ENCODE peak calls at places on chromosomes 7 and 10, in eight cellular contexts. One of them, this sample, is unnamed.

GRCh38 chr10:92241158-92241500 is 49.7 kb downstream of the CPEB3 start:
- DNase-seq in tibial artery: no peak
- DNase-seq in HL-60: peak
- DNase-seq in ovary: peak
- DNase-seq in HCT116: no peak
- DNase-seq in esophagus squamous epithelium: no peak
- DNase-seq in right atrium auricular region: no peak
- DNase-seq in choroid plexus epithelial cell: peak
- DNase-seq in this sample: no peak

GRCh38 chr10:71478173-71478572 is 81.5 kb downstream of the CDH23 start:
- DNase-seq in choroid plexus epithelial cell: no peak
- DNase-seq in tibial artery: no peak
- DNase-seq in HCT116: no peak
- DNase-seq in HL-60: no peak
- DNase-seq in right atrium auricular region: no peak
- DNase-seq in esophagus squamous epithelium: no peak
- DNase-seq in ovary: no peak
- DNase-seq in this sample: no peak

GRCh38 chr10:100146398-100146797 is 39.4 kb downstream of the ERLIN1 start:
- DNase-seq in HCT116: no peak
- DNase-seq in HL-60: no peak
- DNase-seq in choroid plexus epithelial cell: no peak
- DNase-seq in tibial artery: no peak
- DNase-seq in right atrium auricular region: no peak
- DNase-seq in esophagus squamous epithelium: no peak
- DNase-seq in ovary: no peak
- DNase-seq in this sample: no peak

GRCh38 chr10:99827906-99828305 is 45.5 kb downstream of the ABCC2 start:
- DNase-seq in right atrium auricular region: no peak
- DNase-seq in esophagus squamous epithelium: no peak
- DNase-seq in choroid plexus epithelial cell: peak
- DNase-seq in tibial artery: no peak
- DNase-seq in HCT116: no peak
- DNase-seq in ovary: no peak
- DNase-seq in HL-60: no peak
- DNase-seq in this sample: peak

GRCh38 chr7:5086256-5086655 is 40.6 kb downstream of the RBAK start:
- DNase-seq in tibial artery: no peak
- DNase-seq in choroid plexus epithelial cell: no peak
- DNase-seq in ovary: no peak
- DNase-seq in HCT116: no peak
- DNase-seq in right atrium auricular region: peak
- DNase-seq in HL-60: no peak
- DNase-seq in esophagus squamous epithelium: no peak
- DNase-seq in this sample: no peak

GRCh38 chr7:150317748-150318444 is 5.3 kb upstream of the LRRC61 start:
- DNase-seq in ovary: no peak
- DNase-seq in HCT116: no peak
- DNase-seq in esophagus squamous epithelium: no peak
- DNase-seq in HL-60: no peak
- DNase-seq in right atrium auricular region: no peak
- DNase-seq in choroid plexus epithelial cell: peak
- DNase-seq in tibial artery: no peak
- DNase-seq in this sample: peak

GRCh38 chr10:79068203-79068561 is 584 bp upstream of the ZMIZ1 start:
- DNase-seq in HL-60: no peak
- DNase-seq in tibial artery: no peak
- DNase-seq in right atrium auricular region: no peak
- DNase-seq in HCT116: no peak
- DNase-seq in esophagus squamous epithelium: no peak
- DNase-seq in ovary: peak
- DNase-seq in choroid plexus epithelial cell: peak
- DNase-seq in this sample: no peak

GRCh38 chr10:84114088-84114667 is 25.1 kb upstream of the GHITM start:
- DNase-seq in HL-60: no peak
- DNase-seq in tibial artery: no peak
- DNase-seq in choroid plexus epithelial cell: peak
- DNase-seq in esophagus squamous epithelium: no peak
- DNase-seq in ovary: no peak
- DNase-seq in right atrium auricular region: no peak
- DNase-seq in HCT116: no peak
- DNase-seq in this sample: peak

GRCh38 chr10:43666551-43666950 is 17.9 kb upstream of the ZNF32 start:
- DNase-seq in tibial artery: no peak
- DNase-seq in HL-60: no peak
- DNase-seq in esophagus squamous epithelium: no peak
- DNase-seq in HCT116: no peak
- DNase-seq in ovary: no peak
- DNase-seq in choroid plexus epithelial cell: no peak
- DNase-seq in right atrium auricular region: peak
- DNase-seq in this sample: no peak

GRCh38 chr7:134040988-134041387 is 86.2 kb upstream of the LRGUK start:
- DNase-seq in esophagus squamous epithelium: no peak
- DNase-seq in right atrium auricular region: no peak
- DNase-seq in HCT116: no peak
- DNase-seq in tibial artery: no peak
- DNase-seq in choroid plexus epithelial cell: no peak
- DNase-seq in HL-60: no peak
- DNase-seq in ovary: no peak
- DNase-seq in this sample: no peak

GRCh38 chr7:30986738-30987137 is 23.0 kb downstream of the GHRHR start:
- DNase-seq in HCT116: no peak
- DNase-seq in ovary: no peak
- DNase-seq in right atrium auricular region: no peak
- DNase-seq in tibial artery: no peak
- DNase-seq in choroid plexus epithelial cell: no peak
- DNase-seq in esophagus squamous epithelium: no peak
- DNase-seq in HL-60: no peak
- DNase-seq in this sample: no peak

GRCh38 chr10:75788394-75789205 is 357.2 kb downstream of the LRMDA start:
- DNase-seq in esophagus squamous epithelium: no peak
- DNase-seq in right atrium auricular region: no peak
- DNase-seq in HL-60: no peak
- DNase-seq in tibial artery: peak
- DNase-seq in HCT116: no peak
- DNase-seq in ovary: no peak
- DNase-seq in choroid plexus epithelial cell: peak
- DNase-seq in this sample: peak

GRCh38 chr10:49594594-49594993 is 15.5 kb upstream of the SLC18A3 start:
- DNase-seq in ovary: no peak
- DNase-seq in choroid plexus epithelial cell: peak
- DNase-seq in tibial artery: no peak
- DNase-seq in esophagus squamous epithelium: no peak
- DNase-seq in HCT116: peak
- DNase-seq in HL-60: peak
- DNase-seq in right atrium auricular region: peak
- DNase-seq in this sample: peak

GRCh38 chr7:76074972-76075370 is 27.1 kb downstream of the MDH2 start:
- DNase-seq in ovary: no peak
- DNase-seq in HCT116: no peak
- DNase-seq in HL-60: no peak
- DNase-seq in esophagus squamous epithelium: no peak
- DNase-seq in right atrium auricular region: no peak
- DNase-seq in tibial artery: no peak
- DNase-seq in choroid plexus epithelial cell: no peak
- DNase-seq in this sample: peak

GRCh38 chr7:36287371-36288241 is 102.1 kb upstream of the ANLN start:
- DNase-seq in tibial artery: no peak
- DNase-seq in HCT116: no peak
- DNase-seq in esophagus squamous epithelium: no peak
- DNase-seq in HL-60: no peak
- DNase-seq in ovary: no peak
- DNase-seq in choroid plexus epithelial cell: no peak
- DNase-seq in right atrium auricular region: no peak
- DNase-seq in this sample: no peak

GRCh38 chr7:48899932-48900331 is 24.4 kb upstream of the CDC14C start:
- DNase-seq in choroid plexus epithelial cell: peak
- DNase-seq in tibial artery: no peak
- DNase-seq in ovary: no peak
- DNase-seq in HCT116: no peak
- DNase-seq in esophagus squamous epithelium: no peak
- DNase-seq in HL-60: no peak
- DNase-seq in right atrium auricular region: no peak
- DNase-seq in this sample: peak

GRCh38 chr7:27576360-27576944 is 86.2 kb downstream of the HIBADH start:
- DNase-seq in esophagus squamous epithelium: no peak
- DNase-seq in HCT116: peak
- DNase-seq in right atrium auricular region: no peak
- DNase-seq in HL-60: no peak
- DNase-seq in ovary: no peak
- DNase-seq in tibial artery: no peak
- DNase-seq in choroid plexus epithelial cell: peak
- DNase-seq in this sample: peak

GRCh38 chr7:94440460-94441039 is 45.9 kb downstream of the COL1A2 start:
- DNase-seq in right atrium auricular region: no peak
- DNase-seq in choroid plexus epithelial cell: peak
- DNase-seq in HL-60: no peak
- DNase-seq in HCT116: no peak
- DNase-seq in tibial artery: no peak
- DNase-seq in ovary: no peak
- DNase-seq in esophagus squamous epithelium: no peak
- DNase-seq in this sample: peak

GRCh38 chr7:114819629-114820362 is 102.1 kb upstream of the MDFIC start:
- DNase-seq in esophagus squamous epithelium: no peak
- DNase-seq in ovary: no peak
- DNase-seq in tibial artery: no peak
- DNase-seq in HCT116: peak
- DNase-seq in HL-60: no peak
- DNase-seq in choroid plexus epithelial cell: peak
- DNase-seq in right atrium auricular region: no peak
- DNase-seq in this sample: peak

GRCh38 chr10:132571565-132572544 is 34.3 kb downstream of the INPP5A start:
- DNase-seq in ovary: no peak
- DNase-seq in esophagus squamous epithelium: no peak
- DNase-seq in right atrium auricular region: no peak
- DNase-seq in HCT116: peak
- DNase-seq in HL-60: peak
- DNase-seq in choroid plexus epithelial cell: peak
- DNase-seq in tibial artery: no peak
- DNase-seq in this sample: peak

GRCh38 chr7:118586248-118586647 is 361.7 kb downstream of the ANKRD7 start:
- DNase-seq in tibial artery: no peak
- DNase-seq in ovary: no peak
- DNase-seq in HL-60: no peak
- DNase-seq in HCT116: no peak
- DNase-seq in choroid plexus epithelial cell: no peak
- DNase-seq in esophagus squamous epithelium: no peak
- DNase-seq in right atrium auricular region: no peak
- DNase-seq in this sample: no peak

DNA sequence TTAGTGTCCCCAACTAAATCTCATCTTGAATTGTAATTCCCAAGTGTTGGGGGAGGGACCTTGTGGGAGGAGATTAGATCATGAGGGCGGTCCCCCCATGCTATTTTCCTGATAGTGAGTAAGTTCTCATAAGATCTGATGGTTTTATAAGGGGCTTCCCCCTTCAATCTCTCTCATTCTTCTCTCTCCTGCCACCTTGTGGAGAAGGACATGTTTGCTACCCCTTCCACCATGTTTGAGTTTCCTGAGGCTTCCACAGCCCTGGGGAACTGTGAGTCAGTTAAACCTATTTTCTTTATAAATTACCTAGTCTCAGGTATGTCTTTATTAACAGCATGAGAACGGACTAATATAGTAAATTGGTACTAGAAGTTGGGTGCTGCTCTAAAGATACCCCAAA is 365.6 kb downstream of the ANKRD7 start:
- DNase-seq in ovary: no peak
- DNase-seq in HL-60: peak
- DNase-seq in choroid plexus epithelial cell: peak
- DNase-seq in HCT116: peak
- DNase-seq in tibial artery: no peak
- DNase-seq in right atrium auricular region: no peak
- DNase-seq in esophagus squamous epithelium: no peak
- DNase-seq in this sample: no peak
- TF ChIP-seq CTCF in ovary: no peak
- TF ChIP-seq CTCF in HL-60: no peak
- TF ChIP-seq CTCF in choroid plexus epithelial cell: peak
- TF ChIP-seq CTCF in HCT116: peak
- TF ChIP-seq CTCF in tibial artery: no peak
- TF ChIP-seq CTCF in right atrium auricular region: no peak
- TF ChIP-seq CTCF in esophagus squamous epithelium: no peak
- TF ChIP-seq CTCF in this sample: peak

DNA sequence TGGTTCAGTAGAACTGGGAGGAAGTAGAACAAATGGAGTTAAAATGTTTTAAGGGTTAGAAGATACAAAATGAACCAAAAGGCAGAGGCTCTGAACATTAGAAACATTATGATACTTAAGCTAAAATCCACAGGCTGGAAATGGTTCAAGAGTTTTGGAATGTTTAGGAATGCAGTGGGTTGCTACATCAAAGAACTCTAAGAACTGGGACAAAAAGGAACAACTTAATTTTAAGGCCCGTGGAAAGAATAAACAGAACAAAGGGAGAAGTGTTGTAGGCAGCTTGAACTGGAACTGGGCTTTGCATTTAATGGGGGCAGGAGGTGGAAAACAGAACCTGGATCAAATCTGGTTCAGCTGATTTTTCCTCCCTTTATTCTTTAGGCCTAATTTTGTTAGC is 3.5 kb upstream of the C7orf25 start:
- DNase-seq in ovary: no peak
- DNase-seq in HL-60: no peak
- DNase-seq in tibial artery: no peak
- DNase-seq in HCT116: no peak
- DNase-seq in esophagus squamous epithelium: no peak
- DNase-seq in right atrium auricular region: no peak
- DNase-seq in choroid plexus epithelial cell: peak
- DNase-seq in this sample: no peak
- H3K4me3 ChIP-seq in ovary: no peak
- H3K4me3 ChIP-seq in HL-60: no peak
- H3K4me3 ChIP-seq in tibial artery: no peak
- H3K4me3 ChIP-seq in HCT116: no peak
- H3K4me3 ChIP-seq in esophagus squamous epithelium: no peak
- H3K4me3 ChIP-seq in right atrium auricular region: no peak
- H3K4me3 ChIP-seq in choroid plexus epithelial cell: no peak
- H3K4me3 ChIP-seq in this sample: no peak

GRCh38 chr7:1466524-1467271 is 7.4 kb upstream of the MICALL2 start:
- DNase-seq in HL-60: no peak
- DNase-seq in choroid plexus epithelial cell: peak
- DNase-seq in esophagus squamous epithelium: no peak
- DNase-seq in ovary: peak
- DNase-seq in HCT116: no peak
- DNase-seq in tibial artery: peak
- DNase-seq in right atrium auricular region: peak
- DNase-seq in this sample: peak
- TF ChIP-seq CTCF in HL-60: no peak
- TF ChIP-seq CTCF in choroid plexus epithelial cell: no peak
- TF ChIP-seq CTCF in esophagus squamous epithelium: no peak
- TF ChIP-seq CTCF in ovary: no peak
- TF ChIP-seq CTCF in HCT116: no peak
- TF ChIP-seq CTCF in tibial artery: no peak
- TF ChIP-seq CTCF in right atrium auricular region: no peak
- TF ChIP-seq CTCF in this sample: no peak

GRCh38 chr7:118245267-118246040 is 20.9 kb downstream of the ANKRD7 start:
- DNase-seq in ovary: no peak
- DNase-seq in HL-60: peak
- DNase-seq in esophagus squamous epithelium: no peak
- DNase-seq in tibial artery: no peak
- DNase-seq in choroid plexus epithelial cell: peak
- DNase-seq in right atrium auricular region: no peak
- DNase-seq in HCT116: no peak
- DNase-seq in this sample: no peak
- H3K4me3 ChIP-seq in ovary: no peak
- H3K4me3 ChIP-seq in HL-60: no peak
- H3K4me3 ChIP-seq in esophagus squamous epithelium: no peak
- H3K4me3 ChIP-seq in tibial artery: no peak
- H3K4me3 ChIP-seq in choroid plexus epithelial cell: no peak
- H3K4me3 ChIP-seq in right atrium auricular region: no peak
- H3K4me3 ChIP-seq in HCT116: no peak
- H3K4me3 ChIP-seq in this sample: no peak